ENCODE peak calls at places on chromosomes 1 and 21, in eight cellular contexts. Q, Y, R, V, W, O, X and E are unnamed samples.

GRCh38 chr1:180155202-180155682 is 573 bp downstream of the QSOX1 start:
- DNase-seq in Q (no peak), Y (no peak), R (peak), V (no peak), W (no peak), O (no peak), X (no peak), E (no peak)

GRCh38 chr21:31471865-31472264 is 127.8 kb upstream of the TIAM1 start:
- DNase-seq in Q (no peak), Y (no peak), R (no peak), V (no peak), W (no peak), O (no peak), X (no peak), E (peak)

GRCh38 chr1:41889506-41890414 is 29.0 kb downstream of the HIVEP3 start:
- DNase-seq in Q (no peak), Y (no peak), R (no peak), V (no peak), W (no peak), O (no peak), X (no peak), E (no peak)

GRCh38 chr1:213371769-213372619 is 321.0 kb downstream of the RPS6KC1 start:
- DNase-seq in Q (peak), Y (no peak), R (no peak), V (no peak), W (no peak), O (no peak), X (no peak), E (no peak)

GRCh38 chr1:40078512-40079333 is 18.3 kb downstream of the PPT1 start:
- DNase-seq in Q (peak), Y (peak), R (peak), V (peak), W (peak), O (no peak), X (peak), E (peak)

GRCh38 chr1:219188331-219188803 is 14.7 kb downstream of the LYPLAL1 start:
- DNase-seq in Q (no peak), Y (no peak), R (no peak), V (no peak), W (no peak), O (peak), X (no peak), E (peak)

GRCh38 chr1:116474921-116475849 is 95.6 kb downstream of the CD58 start:
- DNase-seq in Q (no peak), Y (no peak), R (no peak), V (no peak), W (no peak), O (no peak), X (no peak), E (peak)

GRCh38 chr21:25039461-25040380 is 567.6 kb downstream of the MRPL39 start:
- DNase-seq in Q (no peak), Y (peak), R (no peak), V (peak), W (peak), O (peak), X (peak), E (peak)

GRCh38 chr1:247402099-247402706 is 13.8 kb upstream of the NLRP3 start:
- DNase-seq in Q (no peak), Y (no peak), R (no peak), V (no peak), W (no peak), O (no peak), X (peak), E (no peak)

GRCh38 chr1:181134543-181135461 is 46.3 kb downstream of the IER5 start:
- DNase-seq in Q (no peak), Y (no peak), R (no peak), V (peak), W (peak), O (peak), X (peak), E (peak)

GRCh38 chr1:63784083-63784482 is 10.3 kb downstream of the ROR1 start:
- DNase-seq in Q (no peak), Y (no peak), R (no peak), V (no peak), W (no peak), O (no peak), X (no peak), E (no peak)

GRCh38 chr1:101357444-101357986 is 120.7 kb downstream of the S1PR1 start:
- DNase-seq in Q (peak), Y (peak), R (peak), V (peak), W (peak), O (peak), X (peak), E (peak)

GRCh38 chr1:20281801-20282200 is 8.9 kb upstream of the VWA5B1 start:
- DNase-seq in Q (no peak), Y (no peak), R (no peak), V (peak), W (peak), O (no peak), X (peak), E (no peak)

GRCh38 chr21:45471229-45472052 is 66.5 kb downstream of the COL18A1 start:
- DNase-seq in Q (no peak), Y (no peak), R (no peak), V (peak), W (peak), O (no peak), X (peak), E (no peak)

GRCh38 chr1:121558514-121558913 is 373.7 kb downstream of the SRGAP2C start:
- DNase-seq in Q (no peak), Y (no peak), R (no peak), V (peak), W (peak), O (no peak), X (peak), E (peak)

GRCh38 chr1:37317870-37318431 is 156.4 kb upstream of the ZC3H12A start:
- DNase-seq in Q (peak), Y (no peak), R (no peak), V (no peak), W (no peak), O (no peak), X (no peak), E (no peak)

GRCh38 chr1:164560076-164560475 is 1.1 kb downstream of the PBX1 start:
- DNase-seq in Q (no peak), Y (no peak), R (no peak), V (no peak), W (peak), O (no peak), X (peak), E (no peak)

GRCh38 chr1:177243773-177244172 is 73.0 kb downstream of the BRINP2 start:
- DNase-seq in Q (no peak), Y (no peak), R (no peak), V (no peak), W (no peak), O (no peak), X (no peak), E (no peak)

GRCh38 chr1:71222668-71223067 is 141.8 kb upstream of the ZRANB2 start:
- DNase-seq in Q (no peak), Y (no peak), R (no peak), V (no peak), W (no peak), O (no peak), X (peak), E (no peak)

GRCh38 chr1:107404756-107405155 is 263.9 kb downstream of the NTNG1 start:
- DNase-seq in Q (no peak), Y (no peak), R (no peak), V (peak), W (peak), O (no peak), X (no peak), E (no peak)

GRCh38 chr1:119565131-119565772 is 58.2 kb downstream of the HSD3B1 start:
- DNase-seq in Q (no peak), Y (no peak), R (no peak), V (no peak), W (no peak), O (peak), X (peak), E (no peak)

GRCh38 chr1:229128209-229128608 is 142.7 kb upstream of the RAB4A start:
- DNase-seq in Q (no peak), Y (no peak), R (no peak), V (no peak), W (no peak), O (no peak), X (no peak), E (no peak)

GRCh38 chr1:27116210-27116609 is 38.7 kb downstream of the SLC9A1 start:
- DNase-seq in Q (no peak), Y (no peak), R (no peak), V (no peak), W (no peak), O (no peak), X (no peak), E (no peak)

GRCh38 chr21:15004721-15005370 is 60.0 kb downstream of the NRIP1 start:
- DNase-seq in Q (no peak), Y (no peak), R (no peak), V (peak), W (no peak), O (no peak), X (no peak), E (no peak)
- H2AFZ ChIP-seq in Q (no peak), Y (no peak), R (no peak), V (no peak), W (no peak), O (no peak), X (no peak), E (no peak)

GRCh38 chr1:87951852-87952251 is 623.2 kb downstream of the LMO4 start:
- DNase-seq in Q (no peak), Y (no peak), R (no peak), V (peak), W (no peak), O (no peak), X (no peak), E (no peak)
- H3K4me2 ChIP-seq in Q (no peak), Y (no peak), R (no peak), V (no peak), W (no peak), O (no peak), X (peak), E (no peak)

GRCh38 chr1:16447641-16448040 is 7.1 kb downstream of the NECAP2 start:
- DNase-seq in Q (no peak), Y (no peak), R (no peak), V (no peak), W (no peak), O (no peak), X (no peak), E (no peak)

GRCh38 chr1:16450863-16451481 is 10.4 kb downstream of the NECAP2 start:
- DNase-seq in Q (no peak), Y (no peak), R (no peak), V (no peak), W (no peak), O (no peak), X (no peak), E (no peak)

GRCh38 chr1:16451868-16452528 is 11.5 kb downstream of the NECAP2 start:
- DNase-seq in Q (no peak), Y (no peak), R (no peak), V (no peak), W (no peak), O (no peak), X (no peak), E (no peak)

GRCh38 chr1:16449065-16449464 is 8.5 kb downstream of the NECAP2 start:
- DNase-seq in Q (no peak), Y (no peak), R (no peak), V (no peak), W (no peak), O (no peak), X (no peak), E (no peak)

DNA sequence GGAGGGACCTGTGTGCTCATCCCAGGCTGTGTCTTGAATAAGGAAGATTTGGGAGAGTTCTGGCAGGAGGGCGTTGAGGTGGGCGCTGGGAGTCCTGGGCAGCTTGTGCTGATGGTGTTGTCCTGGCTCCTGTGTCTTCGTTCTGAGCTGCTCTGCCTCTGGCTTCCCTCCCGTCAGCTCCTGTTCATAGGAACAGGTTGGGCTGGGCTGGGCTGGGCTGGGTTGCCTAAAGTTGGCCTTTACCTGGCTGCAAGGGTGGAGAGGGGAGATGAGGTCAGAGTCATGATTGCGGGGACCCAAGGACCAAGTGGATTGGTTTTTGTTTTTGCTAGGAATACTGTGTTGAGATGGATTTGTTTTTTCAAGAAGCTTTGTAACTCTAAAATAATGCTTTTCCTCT is 9.1 kb downstream of the NECAP2 start:
- DNase-seq in Q (no peak), Y (no peak), R (no peak), V (no peak), W (no peak), O (no peak), X (no peak), E (no peak)
- H3K9ac ChIP-seq in Q (no peak), Y (no peak), R (no peak), V (no peak), W (no peak), O (no peak), X (no peak), E (no peak)

GRCh38 chr1:14946567-14947285 is 206.8 kb upstream of the TMEM51 start:
- DNase-seq in Q (no peak), Y (no peak), R (no peak), V (peak), W (peak), O (no peak), X (peak), E (no peak)

GRCh38 chr1:14948112-14948652 is 205.4 kb upstream of the TMEM51 start:
- DNase-seq in Q (no peak), Y (no peak), R (no peak), V (no peak), W (no peak), O (no peak), X (no peak), E (no peak)

GRCh38 chr1:14949270-14949835 is 204.2 kb upstream of the TMEM51 start:
- DNase-seq in Q (no peak), Y (no peak), R (no peak), V (no peak), W (no peak), O (no peak), X (no peak), E (no peak)

GRCh38 chr1:14946011-14946359 is 207.6 kb upstream of the TMEM51 start:
- DNase-seq in Q (no peak), Y (no peak), R (no peak), V (no peak), W (no peak), O (no peak), X (no peak), E (no peak)

DNA sequence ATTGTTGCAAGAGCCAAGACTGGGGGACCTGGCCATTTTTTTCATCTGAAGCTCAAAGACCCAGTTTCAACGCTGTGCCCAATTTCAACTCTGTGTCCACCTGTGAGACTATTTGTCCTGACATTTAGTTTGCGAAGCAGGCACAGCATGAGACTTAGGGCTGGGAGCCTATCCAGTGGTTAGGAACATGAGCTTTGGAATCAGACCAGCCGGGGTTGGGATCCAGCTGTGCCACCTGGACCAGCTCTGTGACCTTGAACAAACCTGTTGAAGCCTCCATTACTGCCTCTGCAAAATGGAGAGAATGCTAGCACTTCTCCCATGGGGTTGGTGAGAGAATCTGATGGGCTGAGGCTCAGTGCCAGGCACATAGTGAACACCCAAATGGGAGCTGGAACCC is 206.1 kb upstream of the TMEM51 start:
- DNase-seq in Q (no peak), Y (no peak), R (no peak), V (no peak), W (no peak), O (no peak), X (no peak), E (no peak)
- H2AFZ ChIP-seq in Q (no peak), Y (no peak), R (no peak), V (peak), W (no peak), O (no peak), X (no peak), E (no peak)

GRCh38 chr1:90607736-90608135 is 109.4 kb downstream of the BARHL2 start:
- DNase-seq in Q (no peak), Y (no peak), R (no peak), V (no peak), W (no peak), O (no peak), X (no peak), E (no peak)
- H3K4me2 ChIP-seq in Q (no peak), Y (no peak), R (no peak), V (no peak), W (no peak), O (no peak), X (no peak), E (no peak)